ENCODE peak calls at places on chromosomes 5 and 9, in eight cellular contexts. U is anterior cingulate cortex, P is erythroblast, A is DMS153, V is glomerular endothelial cell, C is stomach, Q is left lung, T is fibroblast of pulmonary artery. M is an unnamed sample.

GRCh38 chr5:151463137-151464029 is 16.0 kb downstream of the SLC36A1 start:
- DNase-seq in U (no peak), P (peak; percentile 51), A (no peak), V (no peak), C (no peak), Q (no peak), T (no peak), M (no peak)

GRCh38 chr9:137422668-137423000 is 328 bp downstream of the EXD3 start:
- DNase-seq in U (no peak), P (peak; percentile 65), A (no peak), V (no peak), C (no peak), Q (peak; percentile 87), T (no peak), M (no peak)

GRCh38 chr5:61328791-61329617 is 3.1 kb upstream of the ZSWIM6 start:
- DNase-seq in U (no peak), P (no peak), A (no peak), V (no peak), C (no peak), Q (no peak), T (no peak), M (no peak)

GRCh38 chr5:107235167-107235566 is 435.6 kb downstream of the EFNA5 start:
- DNase-seq in U (no peak), P (no peak), A (no peak), V (no peak), C (no peak), Q (no peak), T (no peak), M (no peak)

GRCh38 chr5:73126381-73126780 is 6.0 kb downstream of the TMEM171 start:
- DNase-seq in U (no peak), P (no peak), A (no peak), V (no peak), C (no peak), Q (no peak), T (no peak), M (no peak)

GRCh38 chr5:83125560-83125959 is 48.2 kb downstream of the XRCC4 start:
- DNase-seq in U (no peak), P (no peak), A (no peak), V (no peak), C (no peak), Q (peak; percentile 17), T (no peak), M (no peak)

GRCh38 chr5:1167728-1168709 is 33.4 kb upstream of the SLC6A19 start:
- DNase-seq in U (peak; percentile 53), P (peak; percentile 63), A (peak; percentile 51), V (peak; percentile 37), C (peak; percentile 79), Q (peak; percentile 61), T (peak; percentile 82), M (peak; percentile 19)

GRCh38 chr9:136545966-136546696 is at the start of gene NOTCH1:
- DNase-seq in U (peak; percentile 69), P (peak; percentile 78), A (peak; percentile 46), V (no peak), C (peak; percentile 93), Q (peak; percentile 99), T (peak; percentile 93), M (no peak)

GRCh38 chr5:13957032-13957645 is 12.7 kb upstream of the DNAH5 start:
- DNase-seq in U (no peak), P (peak; percentile 10), A (peak; percentile 49), V (peak; percentile 39), C (no peak), Q (no peak), T (peak; percentile 67), M (peak; percentile 24)

GRCh38 chr5:157193699-157194424 is 13.2 kb downstream of the ITK start:
- DNase-seq in U (no peak), P (no peak), A (no peak), V (no peak), C (no peak), Q (no peak), T (no peak), M (no peak)

GRCh38 chr5:37417347-37417746 is 38.2 kb downstream of the WDR70 start:
- DNase-seq in U (no peak), P (no peak), A (no peak), V (no peak), C (no peak), Q (no peak), T (no peak), M (no peak)

GRCh38 chr5:160434022-160434531 is 12.4 kb downstream of the PTTG1 start:
- DNase-seq in U (peak; percentile 56), P (no peak), A (peak; percentile 37), V (no peak), C (no peak), Q (no peak), T (no peak), M (no peak)

GRCh38 chr5:163705983-163706771 is 200.8 kb downstream of the MAT2B start:
- DNase-seq in U (no peak), P (no peak), A (no peak), V (peak; percentile 64), C (no peak), Q (no peak), T (peak; percentile 53), M (peak; percentile 4)

M was measured in non-pigmented ciliary epithelial cell.